ENCODE peak calls at places on chromosomes 5 and 9, in six cellular contexts. X is WERI-Rb-1, T is colonic mucosa, N is fibroblast of pulmonary artery, Q is mammary epithelial cell, D is kidney. C is an unnamed sample.

GRCh38 chr9:12231832-12232231 is 461.4 kb upstream of the TYRP1 start:
- DNase-seq in X (no peak), D (no peak), Q (no peak), N (no peak), T (no peak), C (no peak)

GRCh38 chr5:122915717-122916399 is 70.4 kb downstream of the SNX24 start:
- DNase-seq in Q (no peak), X (no peak), N (peak; percentile 22), D (no peak), T (no peak), C (no peak)

GRCh38 chr9:106885451-106885850 is 22.5 kb downstream of the ZNF462 start:
- DNase-seq in D (no peak), Q (peak; percentile 93), N (peak; percentile 72), X (no peak), T (no peak), C (no peak)

GRCh38 chr5:59079622-59080620 is 497.0 kb downstream of the RAB3C start:
- DNase-seq in X (no peak), Q (peak; percentile 97), D (no peak), T (no peak), N (peak; percentile 98), C (no peak)

GRCh38 chr9:99144966-99145365 is 40.1 kb downstream of the TGFBR1 start:
- DNase-seq in X (no peak), D (no peak), N (no peak), Q (no peak), T (no peak), C (no peak)

GRCh38 chr5:96844476-96844990 is 31.8 kb upstream of the ERAP2 start:
- DNase-seq in X (no peak), D (no peak), N (no peak), Q (peak; percentile 70), T (no peak), C (no peak)

GRCh38 chr5:163347671-163348070 is 89.7 kb upstream of the CCNG1 start:
- DNase-seq in D (no peak), X (peak; percentile 45), T (peak; percentile 72), N (peak; percentile 83), Q (peak; percentile 32), C (peak; percentile 31)

GRCh38 chr5:106964102-106964501 is 706.6 kb downstream of the EFNA5 start:
- DNase-seq in D (no peak), X (no peak), Q (peak; percentile 9), N (peak; percentile 30), T (no peak), C (no peak)

GRCh38 chr5:180690562-180690961 is 41.2 kb upstream of the FLT4 start:
- DNase-seq in X (peak; percentile 86), Q (no peak), N (no peak), T (no peak), D (no peak), C (no peak)

DNA sequence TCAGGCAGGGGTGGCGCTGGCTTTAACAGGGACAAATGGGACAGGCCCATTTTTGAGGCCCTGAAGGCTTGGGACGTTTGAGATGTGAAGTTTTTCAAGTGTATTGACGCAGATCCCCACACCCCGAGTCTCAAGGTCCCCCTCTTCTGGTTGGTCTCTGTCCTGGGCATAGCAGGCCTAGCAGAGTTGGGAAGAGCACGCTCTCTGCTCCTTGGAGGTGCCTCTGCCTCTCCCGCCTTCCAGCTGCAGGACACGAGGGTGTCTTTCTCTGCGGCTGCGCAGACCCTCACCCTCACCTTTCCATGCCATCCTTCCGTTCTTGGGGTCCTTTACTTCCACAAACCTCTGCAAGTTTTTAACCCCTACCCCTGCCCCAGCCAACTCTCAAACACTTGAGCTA is 18.6 kb downstream of the ADAMTSL2 start:
- DNase-seq in Q (no peak), T (no peak), X (no peak), N (no peak), D (no peak), C (no peak)
- TF ChIP-seq CTCF in Q (no peak), T (no peak), X (no peak), N (no peak), D (no peak), C (no peak)

DNA sequence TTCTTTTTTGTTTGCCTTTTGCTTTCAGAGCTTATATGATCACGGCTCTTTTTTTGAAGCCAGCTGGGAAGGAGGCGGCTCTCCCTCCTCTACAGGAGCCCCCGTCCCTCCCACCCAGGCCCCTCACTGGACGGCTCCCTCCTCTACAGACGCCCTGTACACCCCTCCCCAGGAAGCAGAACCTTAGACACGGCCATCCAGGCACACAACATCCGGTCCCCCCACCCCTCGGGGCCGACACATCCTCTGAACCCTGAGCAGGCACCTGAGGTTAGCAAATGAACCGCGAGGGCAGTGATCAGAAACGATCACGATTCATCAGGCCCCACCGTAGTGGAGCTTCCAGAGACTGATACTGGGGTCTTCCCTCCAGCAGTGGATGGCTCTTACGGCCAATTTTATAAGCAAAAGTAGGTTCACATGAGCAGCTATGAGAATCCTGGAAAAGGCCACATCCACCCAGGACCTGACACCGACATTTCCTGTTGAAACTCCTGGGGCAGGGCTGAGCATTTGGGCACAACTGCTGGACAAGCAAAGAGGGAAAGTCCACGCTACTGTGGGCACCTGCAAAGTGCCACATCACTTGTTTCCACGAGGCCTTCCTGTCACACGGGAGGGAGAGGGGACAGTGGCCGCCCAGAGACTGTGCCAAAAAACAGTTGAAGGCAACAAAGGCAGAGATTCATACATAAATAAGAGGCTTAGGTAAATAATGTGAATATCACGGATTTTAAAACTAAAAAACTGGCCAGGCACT is 78.9 kb downstream of the SEMA4D start:
- DNase-seq in D (no peak), T (no peak), X (no peak), N (no peak), Q (no peak), C (no peak)
- H3K4me3 ChIP-seq in D (no peak overlapping the region), T (no peak overlapping the region), X (no peak overlapping the region), N (no peak overlapping the region), Q (no peak overlapping the region), C (no peak overlapping the region)

GRCh38 chr9:18706648-18707047 is 232.7 kb downstream of the ADAMTSL1 start:
- DNase-seq in Q (no peak), N (no peak), X (no peak), T (no peak), D (no peak), C (no peak)

GRCh38 chr9:18707078-18707477 is 233.1 kb downstream of the ADAMTSL1 start:
- DNase-seq in Q (no peak), D (no peak), X (no peak), T (no peak), N (peak; percentile 18), C (no peak)

GRCh38 chr9:18707489-18708210 is 233.7 kb downstream of the ADAMTSL1 start:
- DNase-seq in N (no peak), D (no peak), X (no peak), T (no peak), Q (no peak), C (no peak)

GRCh38 chr9:18710089-18710488 is 236.1 kb downstream of the ADAMTSL1 start:
- DNase-seq in X (no peak), Q (no peak), T (no peak), D (no peak), N (no peak), C (no peak)

DNA sequence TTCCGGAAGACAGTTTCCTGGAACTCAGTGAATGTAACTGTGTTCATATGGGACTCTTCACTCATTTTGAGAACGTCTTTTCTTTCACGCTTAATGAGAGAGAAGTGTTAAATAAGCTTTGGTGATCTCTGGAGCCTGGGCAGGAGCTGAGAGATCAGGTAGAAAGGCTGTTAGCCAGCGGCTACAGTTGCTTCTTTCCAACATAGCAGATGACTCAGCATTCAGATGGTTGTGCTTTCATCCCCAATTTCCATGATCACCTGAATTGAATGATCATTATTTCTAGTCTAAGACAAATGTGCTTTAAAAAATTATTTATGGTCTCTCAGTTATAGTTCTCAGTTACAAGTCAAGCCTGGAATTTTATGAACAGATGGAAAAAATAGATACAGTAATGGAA is 234.5 kb downstream of the ADAMTSL1 start:
- DNase-seq in Q (no peak), N (no peak), X (no peak), D (no peak), T (no peak), C (no peak)
- TF ChIP-seq CTCF in Q (no peak), N (no peak), X (no peak), D (no peak), T (no peak), C (no peak)

DNA sequence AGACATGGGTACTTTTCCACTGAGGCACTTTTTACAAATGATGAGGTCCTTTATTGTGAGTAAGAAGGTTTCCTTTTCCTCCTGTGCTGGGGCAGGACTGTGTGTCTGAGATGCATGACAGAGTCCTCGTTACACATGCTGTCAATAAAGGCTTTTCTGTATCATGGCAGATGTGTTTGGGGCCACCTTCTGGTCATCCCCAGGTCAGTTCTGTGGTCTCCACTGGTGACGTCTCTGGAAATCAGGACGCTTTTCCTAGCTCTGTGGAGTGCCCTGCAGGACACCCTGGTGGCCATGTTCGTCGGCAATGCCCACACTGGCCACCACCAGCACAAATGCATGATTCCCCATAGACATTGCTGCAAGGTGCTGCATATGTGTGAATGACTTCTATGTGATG is 2.8 kb downstream of the CMBL start:
- DNase-seq in N (no peak), Q (no peak), T (no peak), X (peak; percentile 42), D (no peak), C (no peak)
- H3K4me3 ChIP-seq in N (no peak overlapping the region), Q (no peak overlapping the region), T (no peak overlapping the region), X (no peak overlapping the region), D (peak overlapping the region; percentile 12), C (no peak overlapping the region)

GRCh38 chr5:141825836-141826560 is 52.2 kb downstream of the PCDH1 start:
- DNase-seq in D (no peak), X (peak; percentile 34), T (no peak), Q (no peak), N (no peak), C (no peak)
- TF ChIP-seq CTCF in D (no peak), X (peak; percentile 60), T (no peak), Q (peak; percentile 36), N (peak; percentile 43), C (no peak)

DNA sequence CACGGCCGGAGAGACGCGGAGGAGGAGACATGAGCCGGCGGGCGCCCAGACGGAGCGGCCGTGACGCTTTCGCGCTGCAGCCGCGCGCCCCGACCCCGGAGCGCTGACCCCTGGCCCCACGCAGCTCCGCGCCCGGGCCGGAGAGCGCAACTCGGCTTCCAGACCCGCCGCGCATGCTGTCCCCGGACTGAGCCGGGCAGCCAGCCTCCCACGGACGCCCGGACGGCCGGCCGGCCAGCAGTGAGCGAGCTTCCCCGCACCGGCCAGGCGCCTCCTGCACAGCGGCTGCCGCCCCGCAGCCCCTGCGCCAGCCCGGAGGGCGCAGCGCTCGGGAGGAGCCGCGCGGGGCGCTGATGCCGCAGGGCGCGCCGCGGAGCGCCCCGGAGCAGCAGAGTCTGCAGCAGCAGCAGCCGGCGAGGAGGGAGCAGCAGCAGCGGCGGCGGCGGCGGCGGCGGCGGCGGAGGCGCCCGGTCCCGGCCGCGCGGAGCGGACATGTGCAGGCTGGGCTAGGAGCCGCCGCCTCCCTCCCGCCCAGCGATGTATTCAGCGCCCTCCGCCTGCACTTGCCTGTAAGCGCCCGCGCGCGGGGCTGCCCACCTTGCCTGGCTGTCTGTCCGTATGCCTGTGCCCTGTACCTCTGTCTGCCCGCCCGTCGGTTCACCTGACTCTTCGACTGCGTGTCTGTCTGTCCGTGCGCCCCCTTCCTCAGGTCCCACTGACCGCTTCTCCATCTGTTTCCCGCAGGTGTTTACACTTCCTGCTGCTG is 399 bp downstream of the FGF18 start:
- DNase-seq in X (peak; percentile 54), D (no peak), N (peak; percentile 17), Q (no peak), T (peak; percentile 23), C (no peak)
- H3K4me3 ChIP-seq in X (peak overlapping the region; percentile 32), D (no peak overlapping the region), N (no peak overlapping the region), Q (no peak overlapping the region), T (peak overlapping the region; percentile 30), C (peak overlapping the region; percentile 25)

C was measured in ovary.